ENCODE peak calls at places on chromosomes 4 and X, in eight cellular contexts. U is GM20000, L is ascending aorta, D is GM12864, F is foreskin fibroblast, A is dorsolateral prefrontal cortex, R is neural progenitor cell, Y is progenitor cell of endocrine pancreas. C is an unnamed sample.

GRCh38 chr4:38804654-38805295 is at the start of gene TLR1:
- DNase-seq in U (no peak), L (no peak), D (no peak), F (peak), A (no peak), R (peak), Y (no peak), C (no peak)

GRCh38 chr4:8044699-8045098 is 105.0 kb upstream of the AFAP1 start:
- DNase-seq in U (no peak), L (no peak), D (no peak), F (no peak), A (no peak), R (no peak), Y (no peak), C (no peak)

GRCh38 chrX:44400588-44400987 is 57.1 kb upstream of the EFHC2 start:
- DNase-seq in U (no peak), L (no peak), D (no peak), F (peak), A (no peak), R (no peak), Y (no peak), C (no peak)

GRCh38 chr4:177583000-177583399 is 140.8 kb upstream of the AGA start:
- DNase-seq in U (no peak), L (no peak), D (no peak), F (no peak), A (no peak), R (no peak), Y (no peak), C (no peak)

GRCh38 chrX:153598541-153599191 is at the start of gene CCNQ:
- DNase-seq in U (peak), L (no peak), D (no peak), F (no peak), A (no peak), R (peak), Y (no peak), C (no peak)

GRCh38 chr4:140719022-140719421 is 37.2 kb downstream of the TBC1D9 start:
- DNase-seq in U (no peak), L (no peak), D (no peak), F (peak), A (no peak), R (no peak), Y (no peak), C (no peak)

GRCh38 chrX:123779908-123780396 is 47.1 kb upstream of the THOC2 start:
- DNase-seq in U (no peak), L (no peak), D (no peak), F (no peak), A (no peak), R (no peak), Y (no peak), C (no peak)

GRCh38 chr4:119865789-119866188 is 200.9 kb downstream of the MAD2L1 start:
- DNase-seq in U (no peak), L (no peak), D (no peak), F (no peak), A (no peak), R (no peak), Y (no peak), C (no peak)

GRCh38 chr4:176443117-176443516 is 123.4 kb downstream of the SPCS3 start:
- DNase-seq in U (no peak), L (no peak), D (no peak), F (peak), A (no peak), R (no peak), Y (no peak), C (no peak)

DNA sequence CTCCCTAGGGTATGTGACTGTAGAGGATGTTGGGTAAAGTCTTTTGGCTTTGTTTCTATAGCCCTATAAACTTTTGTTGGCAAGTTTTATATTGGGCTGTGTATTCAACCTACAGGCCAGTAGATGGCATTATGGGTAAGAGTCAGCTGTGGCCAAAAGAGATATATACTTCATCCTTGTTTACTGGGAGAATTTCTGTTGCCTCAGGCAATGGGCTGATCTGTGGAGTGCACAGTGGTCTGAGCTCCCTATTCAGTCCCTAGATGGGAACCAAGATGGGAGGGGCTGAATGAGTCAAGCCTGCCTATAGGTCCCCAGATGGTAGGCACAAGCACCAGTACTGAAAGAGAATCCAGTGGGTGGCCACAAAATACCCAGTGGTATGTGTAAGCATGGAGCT is 580.6 kb downstream of the EPHA5 start:
- DNase-seq in U (no peak), L (no peak), D (no peak), F (no peak), A (no peak), R (peak), Y (no peak), C (no peak)
- TF ChIP-seq CTCF in U (no peak), L (no peak), D (no peak), F (no peak), A (no peak), R (peak), Y (peak), C (no peak)

GRCh38 chr4:84451546-84451945 is 47.5 kb downstream of the NKX6-1 start:
- DNase-seq in U (no peak), L (no peak), D (no peak), F (no peak), A (no peak), R (peak), Y (no peak), C (no peak)
- TF ChIP-seq CTCF in U (peak), L (peak), D (peak), F (peak), A (no peak), R (peak), Y (peak), C (peak)

DNA sequence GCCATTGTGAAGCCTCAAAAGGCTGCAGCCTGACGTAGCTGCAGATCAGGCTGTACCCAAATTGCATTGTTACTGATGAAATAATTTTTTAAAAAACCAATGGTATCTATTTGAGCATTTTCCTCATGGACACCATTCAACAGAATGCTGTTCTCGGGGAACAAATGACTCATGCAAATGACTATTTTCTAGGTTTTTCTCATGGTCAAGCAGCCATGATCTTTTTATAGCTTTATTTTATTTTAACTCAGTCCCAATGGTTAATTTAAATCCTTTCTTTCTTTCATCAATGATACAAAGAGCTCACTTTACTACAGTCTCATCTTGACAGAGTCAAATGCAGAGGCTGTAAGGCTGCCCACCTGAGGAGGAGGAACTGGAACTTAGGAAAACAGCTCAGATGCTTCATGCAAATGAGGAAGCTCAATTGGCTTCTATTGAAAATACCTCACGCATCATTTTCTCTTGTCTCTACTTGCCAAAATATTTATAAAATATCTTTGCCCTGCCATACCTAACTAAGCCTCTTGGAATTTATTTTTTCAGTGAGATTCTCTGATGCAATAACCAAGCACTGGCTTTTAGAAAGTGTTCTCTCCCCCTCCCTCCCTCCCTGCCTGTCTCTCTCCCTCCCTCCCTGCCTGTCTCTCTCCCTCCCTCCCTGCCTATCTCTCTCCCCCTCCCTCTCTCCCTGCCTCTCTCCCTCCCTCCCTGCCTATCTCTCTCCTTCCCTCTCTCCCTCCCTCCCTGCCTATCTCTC is 81.0 kb downstream of the SORBS2 start:
- DNase-seq in U (no peak), L (no peak), D (peak), F (no peak), A (no peak), R (no peak), Y (no peak), C (no peak)
- TF ChIP-seq CTCF in U (no peak), L (peak), D (no peak), F (no peak), A (no peak), R (no peak), Y (no peak), C (no peak)

GRCh38 chrX:38282044-38282443 is 45.3 kb downstream of the RPGR start:
- DNase-seq in U (no peak), L (no peak), D (no peak), F (no peak), A (no peak), R (peak), Y (no peak), C (peak)
- TF ChIP-seq CTCF in U (no peak), L (peak), D (no peak), F (peak), A (no peak), R (peak), Y (no peak), C (no peak)

GRCh38 chr4:53802500-53802899 is 211.2 kb upstream of the LNX1 start:
- DNase-seq in U (no peak), L (no peak), D (no peak), F (no peak), A (no peak), R (no peak), Y (no peak), C (no peak)

GRCh38 chr4:53801373-53801772 is 210.1 kb upstream of the LNX1 start:
- DNase-seq in U (no peak), L (no peak), D (no peak), F (no peak), A (no peak), R (no peak), Y (no peak), C (no peak)

GRCh38 chr4:53800741-53801140 is 209.5 kb upstream of the LNX1 start:
- DNase-seq in U (no peak), L (no peak), D (no peak), F (no peak), A (no peak), R (no peak), Y (no peak), C (no peak)

GRCh38 chr4:53805291-53805690 is 214.0 kb upstream of the LNX1 start:
- DNase-seq in U (no peak), L (no peak), D (no peak), F (no peak), A (no peak), R (no peak), Y (no peak), C (no peak)

DNA sequence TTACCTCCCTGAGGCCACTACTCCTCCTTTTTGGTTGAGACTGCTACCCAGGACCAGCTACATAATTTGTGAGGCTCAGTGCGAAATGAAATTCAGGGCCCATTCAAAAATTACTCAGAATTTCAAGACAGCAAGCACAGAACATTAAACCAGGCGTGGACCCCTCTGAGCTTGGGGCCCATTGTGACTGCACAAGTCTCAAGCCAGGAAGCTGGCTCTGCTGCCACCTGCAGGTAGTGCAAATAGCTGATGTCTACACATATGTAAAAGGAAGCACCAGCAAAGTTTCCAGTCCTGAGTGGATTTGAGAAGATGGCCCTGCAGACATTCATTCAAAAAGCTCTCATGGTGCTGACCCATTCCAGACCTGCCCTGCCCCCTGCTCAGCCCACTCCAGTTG is 213.4 kb upstream of the LNX1 start:
- DNase-seq in U (peak), L (no peak), D (peak), F (no peak), A (no peak), R (peak), Y (no peak), C (no peak)
- TF ChIP-seq CTCF in U (peak), L (no peak), D (peak), F (peak), A (peak), R (peak), Y (peak), C (peak)

DNA sequence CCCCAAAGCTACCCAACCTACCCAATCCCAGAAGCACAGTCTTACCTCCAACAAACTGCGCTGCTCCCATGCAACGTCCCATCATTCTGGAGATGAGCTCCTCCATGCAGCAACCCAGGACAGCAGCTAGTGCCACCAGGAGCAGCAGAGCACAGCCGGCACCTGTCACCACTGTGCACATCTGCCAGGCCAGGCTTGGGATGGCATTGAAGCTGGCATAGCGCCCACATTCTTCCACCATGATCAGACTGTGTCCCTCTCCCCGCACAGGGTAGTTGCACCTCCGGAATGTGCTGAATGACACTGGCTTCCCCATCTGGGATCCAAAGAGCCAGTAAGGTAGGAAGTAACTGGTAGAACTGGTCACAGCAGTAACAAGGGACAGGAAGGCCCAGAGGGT is 8.8 kb downstream of the LHFPL1 start:
- DNase-seq in U (no peak), L (no peak), D (no peak), F (no peak), A (no peak), R (no peak), Y (no peak), C (no peak)
- TF ChIP-seq CTCF in U (no peak), L (no peak), D (no peak), F (no peak), A (no peak), R (no peak), Y (no peak), C (no peak)

GRCh38 chr4:2060578-2061207 is 1.6 kb downstream of the NAT8L start:
- DNase-seq in U (no peak), L (no peak), D (no peak), F (no peak), A (no peak), R (peak), Y (peak), C (no peak)
- TF ChIP-seq CTCF in U (no peak), L (no peak), D (no peak), F (no peak), A (no peak), R (no peak), Y (peak), C (no peak)

GRCh38 chrX:31423575-31424284 is 351.9 kb upstream of the FTHL17 start:
- DNase-seq in U (no peak), L (no peak), D (no peak), F (peak), A (no peak), R (peak), Y (no peak), C (peak)
- TF ChIP-seq CTCF in U (no peak), L (peak), D (peak), F (peak), A (peak), R (peak), Y (peak), C (no peak)

GRCh38 chrX:150487369-150488094 is 80.9 kb upstream of the MTM1 start:
- DNase-seq in U (no peak), L (no peak), D (no peak), F (no peak), A (no peak), R (no peak), Y (no peak), C (no peak)

GRCh38 chrX:150486011-150486410 is 82.4 kb upstream of the MTM1 start:
- DNase-seq in U (peak), L (no peak), D (no peak), F (peak), A (no peak), R (peak), Y (no peak), C (peak)

GRCh38 chrX:150483576-150483975 is 84.8 kb upstream of the MTM1 start:
- DNase-seq in U (no peak), L (no peak), D (no peak), F (no peak), A (no peak), R (no peak), Y (no peak), C (no peak)

DNA sequence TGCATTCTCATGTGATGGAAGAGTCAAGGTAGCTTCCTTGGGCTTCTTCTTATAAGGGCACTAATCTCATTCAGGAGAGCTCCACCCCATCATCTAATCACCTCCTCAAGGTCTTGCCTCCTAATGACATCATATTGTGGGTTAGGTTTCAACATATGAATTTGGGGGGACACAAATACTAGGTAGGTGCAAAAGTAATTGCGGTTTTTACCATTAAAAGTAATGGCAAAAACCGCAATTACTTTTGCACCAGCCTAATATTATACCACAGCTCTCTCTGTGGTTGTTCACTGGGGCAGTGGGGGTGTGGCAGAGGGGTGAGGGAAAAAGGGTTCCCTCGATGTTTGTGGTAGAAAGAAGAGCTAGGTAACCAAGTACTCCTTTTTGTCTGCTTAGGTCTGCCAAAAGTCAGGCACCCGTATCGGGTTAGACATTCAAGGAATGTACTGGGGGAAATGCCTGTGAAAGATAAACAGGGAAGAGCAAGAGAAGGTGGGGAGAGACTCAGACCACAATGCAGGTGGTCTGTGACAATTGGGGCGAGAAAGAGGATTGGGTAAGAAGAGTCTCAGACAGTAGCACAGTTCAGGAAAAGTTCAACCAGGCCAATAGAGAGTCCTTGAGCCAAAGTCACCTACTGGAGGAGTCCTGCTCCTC is 78.9 kb upstream of the MTM1 start:
- DNase-seq in U (no peak), L (no peak), D (no peak), F (no peak), A (no peak), R (no peak), Y (no peak), C (no peak)
- TF ChIP-seq CTCF in U (no peak), L (no peak), D (no peak), F (no peak), A (no peak), R (no peak), Y (no peak), C (no peak)